ENCODE peak calls at places on chromosome 11, in four cellular contexts. Z is cardiac muscle cell, I is heart right ventricle, G is aorta. H is an unnamed sample. For H3K36me3 and H3K27me3, the result is how much of the 10 kb centered on the place peaks cover.

GRCh38 chr11:12182650-12183511 is 72.5 kb downstream of the MICAL2 start:
- DNase-seq in G (peak), Z (peak), I (no peak), H (no peak)

GRCh38 chr11:64090811-64091516 is 55.2 kb downstream of the FLRT1 start:
- DNase-seq in I (no peak), G (no peak), Z (peak), H (no peak)

GRCh38 chr11:68584097-68584496 is 100.2 kb upstream of the GAL start:
- DNase-seq in G (no peak), I (peak), Z (peak), H (peak)

GRCh38 chr11:91700854-91701253 is 523.8 kb upstream of the FAT3 start:
- DNase-seq in G (no peak), I (no peak), Z (no peak), H (no peak)

GRCh38 chr11:17561466-17562001 is 14.5 kb downstream of the OTOG start:
- DNase-seq in I (no peak), G (peak), Z (no peak), H (no peak)

GRCh38 chr11:94853836-94854235 is 85.7 kb downstream of the AMOTL1 start:
- DNase-seq in G (no peak), Z (no peak), I (no peak), H (no peak)

GRCh38 chr11:66651011-66651410 is 12.5 kb downstream of the RBM4 start:
- DNase-seq in G (no peak), I (no peak), Z (no peak), H (no peak)

GRCh38 chr11:45859661-45860140 is 12.4 kb downstream of the CRY2 start:
- DNase-seq in Z (peak), G (peak), I (peak), H (no peak)

GRCh38 chr11:11600288-11600687 is 21.5 kb downstream of the GALNT18 start:
- DNase-seq in Z (no peak), G (no peak), I (no peak), H (no peak)

GRCh38 chr11:84922212-84922805 is 704.8 kb downstream of the DLG2 start:
- DNase-seq in I (no peak), G (no peak), Z (no peak), H (no peak)

GRCh38 chr11:104003491-104003890 is 32.9 kb upstream of the DDI1 start:
- DNase-seq in Z (peak), I (no peak), G (no peak), H (no peak)

GRCh38 chr11:5522308-5522707 is 5.8 kb upstream of the UBQLNL start:
- DNase-seq in Z (no peak), G (no peak), I (no peak), H (no peak)

GRCh38 chr11:48041877-48042698 is 61.7 kb downstream of the PTPRJ start:
- DNase-seq in I (no peak), Z (no peak), G (no peak), H (no peak)

GRCh38 chr11:26134481-26135355 is 197.2 kb upstream of the ANO3 start:
- DNase-seq in Z (peak), G (no peak), I (no peak), H (no peak)

GRCh38 chr11:73939096-73939495 is 11.7 kb upstream of the DNAJB13 start:
- DNase-seq in Z (no peak), I (no peak), G (no peak), H (no peak)

GRCh38 chr11:70111269-70112016 is 33.3 kb downstream of the ANO1 start:
- DNase-seq in G (no peak), Z (peak), I (peak), H (no peak)

DNA sequence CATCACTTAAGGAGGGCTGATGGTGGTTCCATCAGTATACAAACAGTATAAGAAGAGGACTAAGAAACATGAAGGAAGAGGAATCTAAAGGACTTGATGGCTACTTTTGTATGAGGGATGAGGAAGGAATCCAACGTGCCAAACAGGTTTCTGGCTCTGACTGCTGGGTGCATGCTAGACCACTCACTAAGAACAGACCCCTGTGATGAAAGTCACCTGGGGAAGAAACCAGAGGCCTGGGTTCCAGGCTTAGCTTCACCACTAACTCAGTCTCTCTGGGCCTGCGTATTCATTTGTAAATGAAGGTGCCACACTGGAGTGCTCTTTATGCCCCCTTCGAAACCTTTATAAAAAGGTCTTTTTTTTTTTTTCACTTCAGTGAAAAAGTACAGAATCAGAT is 55.1 kb downstream of the AAMDC start:
- DNase-seq in Z (no peak), G (no peak), I (no peak), H (peak)
- H3K36me3 ChIP-seq in Z (under half), G (under half), I (under half), H (half or more)

GRCh38 chr11:110712643-110713468 is 619 bp upstream of the ARHGAP20 start:
- DNase-seq in Z (peak), I (no peak), G (peak), H (no peak)

GRCh38 chr11:110710520-110711381 is 1.5 kb downstream of the ARHGAP20 start:
- DNase-seq in I (peak), Z (peak), G (peak), H (no peak)

GRCh38 chr11:110711448-110711775 is 825 bp downstream of the ARHGAP20 start:
- DNase-seq in I (no peak), Z (no peak), G (no peak), H (no peak)

GRCh38 chr11:110713469-110713776 is 1.2 kb upstream of the ARHGAP20 start:
- DNase-seq in I (no peak), G (peak), Z (no peak), H (no peak)

DNA sequence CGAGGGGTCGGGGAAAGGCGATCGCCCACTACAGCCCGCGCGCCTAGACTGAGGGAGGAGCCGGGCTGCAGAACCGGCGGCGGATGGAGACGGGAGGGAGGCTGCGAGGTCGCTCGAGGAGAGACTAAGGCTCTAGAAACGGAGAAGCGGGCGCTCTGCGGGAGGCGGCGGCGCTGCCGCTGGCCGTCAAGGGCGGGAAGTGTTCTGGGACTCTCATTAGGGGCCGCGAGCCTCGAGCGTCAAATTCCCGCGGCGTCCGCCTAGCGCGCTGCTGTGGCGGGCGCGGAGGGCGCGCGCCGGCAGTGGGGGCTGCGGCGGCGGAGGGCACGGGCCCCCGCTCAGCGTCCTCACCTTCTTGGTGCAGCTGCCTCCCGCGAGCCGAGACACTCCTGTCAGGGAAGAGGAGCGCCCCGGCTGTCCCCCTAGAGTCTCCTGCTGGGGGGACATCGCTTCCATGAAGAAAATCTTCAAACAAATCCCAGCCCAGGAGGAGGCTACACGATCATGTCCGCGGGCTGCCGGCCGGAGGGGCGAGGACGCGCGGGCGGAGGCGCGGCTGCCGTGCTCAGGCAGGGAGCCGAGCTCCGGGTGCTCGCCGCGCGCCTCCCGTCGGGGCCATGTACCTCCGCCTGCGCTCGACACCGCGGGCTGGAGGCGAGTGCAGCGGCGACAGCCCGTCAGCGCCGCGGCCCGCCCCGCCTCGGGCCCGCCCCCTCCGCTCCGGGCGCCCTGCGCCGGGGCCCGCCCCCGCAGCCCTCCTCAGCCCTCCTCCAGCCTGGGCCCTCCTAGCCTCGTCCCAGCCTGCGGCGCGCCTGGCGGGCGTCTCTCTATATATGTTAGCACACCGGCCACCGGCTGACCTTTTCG is at the start of gene ARHGAP20:
- DNase-seq in G (peak), I (peak), Z (peak), H (peak)
- H3K27me3 ChIP-seq in G (under half), I (under half), Z (half or more), H (half or more)

GRCh38 chr11:75271730-75272129 is 31.2 kb downstream of the TPBGL start:
- DNase-seq in Z (no peak), G (no peak), I (no peak), H (no peak)

GRCh38 chr11:75273331-75273988 is 32.9 kb downstream of the TPBGL start:
- DNase-seq in Z (no peak), G (peak), I (no peak), H (no peak)

GRCh38 chr11:75272391-75272790 is 31.8 kb downstream of the TPBGL start:
- DNase-seq in G (no peak), I (no peak), Z (no peak), H (no peak)

GRCh38 chr11:75273989-75274391 is 33.4 kb downstream of the TPBGL start:
- DNase-seq in G (peak), I (no peak), Z (no peak), H (no peak)

DNA sequence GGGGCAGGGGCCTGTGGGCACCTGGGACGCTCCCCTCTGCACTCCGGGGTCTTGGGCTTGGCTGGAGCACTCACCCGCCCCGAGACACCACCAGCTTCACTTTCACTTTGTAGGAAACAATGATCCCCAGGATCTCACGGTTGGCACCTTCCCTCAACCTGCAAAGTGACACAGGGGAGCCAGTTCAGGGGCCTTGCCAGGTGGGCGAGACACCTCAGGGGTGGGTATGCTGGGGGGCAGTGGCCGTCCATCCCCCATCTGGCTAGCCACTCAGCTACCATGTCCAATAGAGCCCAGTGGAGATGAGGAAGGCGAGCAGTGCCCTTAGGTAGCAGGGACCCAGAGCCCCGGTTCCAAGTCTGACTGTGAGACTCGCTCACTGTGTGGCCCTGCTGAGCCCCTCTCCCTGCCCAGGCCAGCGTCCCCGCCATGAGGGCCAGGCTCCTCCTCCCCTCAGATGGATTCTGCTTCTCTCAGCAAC is 32.3 kb downstream of the TPBGL start:
- DNase-seq in Z (no peak), I (no peak), G (peak), H (no peak)
- H3K36me3 ChIP-seq in Z (under half), I (under half), G (under half), H (half or more)

DNA sequence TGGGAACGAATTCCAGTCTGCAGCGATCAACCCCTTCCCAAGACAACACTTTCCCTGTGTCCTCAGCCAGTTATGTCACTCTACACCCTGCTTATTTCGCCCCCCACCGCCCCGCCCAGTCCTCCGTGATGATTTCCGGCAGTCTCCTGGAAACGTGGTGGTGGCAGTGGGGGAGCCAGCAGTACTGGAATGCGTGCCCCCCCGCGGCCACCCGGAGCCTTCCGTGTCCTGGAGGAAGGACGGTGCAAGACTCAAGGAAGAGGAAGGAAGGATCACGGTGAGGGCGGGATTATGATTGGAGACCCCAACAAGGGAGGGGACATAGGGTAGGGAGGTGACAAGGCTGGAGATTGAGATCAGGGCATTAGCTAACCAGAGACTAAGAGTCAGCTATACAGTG is 4.1 kb downstream of the ROBO3 start:
- DNase-seq in I (no peak), G (no peak), Z (no peak), H (no peak)
- H3K27me3 ChIP-seq in I (under half), G (under half), Z (half or more), H (half or more)

DNA sequence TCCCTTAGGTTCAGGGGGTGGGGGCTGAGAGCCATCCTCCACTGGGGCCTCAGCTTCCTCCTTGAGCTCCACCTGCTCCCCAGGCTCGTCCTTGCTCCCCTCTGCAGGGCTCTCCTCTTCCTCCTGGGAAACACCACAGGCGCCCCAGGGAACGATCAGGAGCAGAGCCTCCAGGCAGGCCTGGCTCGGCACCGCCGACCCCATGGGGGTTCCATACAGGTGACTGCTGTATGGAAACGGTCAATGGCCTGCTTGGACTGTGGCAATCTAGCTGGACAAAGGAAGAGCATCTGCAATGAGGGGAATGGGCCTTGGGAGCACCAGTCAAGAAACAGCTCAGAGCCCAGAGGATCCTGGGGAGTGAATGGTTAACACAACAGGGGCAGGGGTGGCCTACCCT is 7.9 kb downstream of the HYOU1 start:
- DNase-seq in Z (no peak), I (no peak), G (no peak), H (no peak)
- H3K36me3 ChIP-seq in Z (half or more), I (under half), G (under half), H (half or more)

GRCh38 chr11:134943544-134943943 is 531.5 kb upstream of the B3GAT1 start:
- DNase-seq in G (no peak), Z (no peak), I (no peak), H (no peak)

GRCh38 chr11:134944986-134945385 is 532.9 kb upstream of the B3GAT1 start:
- DNase-seq in G (no peak), Z (no peak), I (no peak), H (no peak)

GRCh38 chr11:134944131-134944530 is 532.1 kb upstream of the B3GAT1 start:
- DNase-seq in G (no peak), Z (no peak), I (no peak), H (no peak)

GRCh38 chr11:134940441-134941125 is 528.5 kb upstream of the B3GAT1 start:
- DNase-seq in G (no peak), Z (no peak), I (no peak), H (no peak)

GRCh38 chr11:134942633-134943032 is 530.6 kb upstream of the B3GAT1 start:
- DNase-seq in I (no peak), G (no peak), Z (peak), H (no peak)
- H3K27me3 ChIP-seq in I (under half), G (under half), Z (under half), H (under half)

DNA sequence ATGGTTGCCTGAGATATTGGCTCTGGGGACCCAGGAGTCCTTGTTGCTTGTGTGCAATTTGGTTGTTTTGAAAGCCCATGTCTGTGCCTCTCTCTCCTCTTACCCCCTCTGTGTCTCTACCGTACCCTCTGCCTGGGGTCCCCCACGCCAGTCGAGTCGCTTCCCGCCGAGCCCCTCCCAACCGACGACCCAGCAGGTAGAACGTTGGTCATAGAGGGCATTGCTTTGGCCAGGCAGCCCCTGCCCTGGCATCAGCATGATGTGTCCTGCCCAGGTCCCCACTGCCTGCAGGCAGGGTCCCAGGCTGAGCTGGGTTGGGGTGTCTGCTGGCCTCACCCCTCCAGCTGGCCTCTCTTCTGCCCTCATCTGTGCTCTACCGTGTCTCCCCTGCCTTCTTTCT is 35.0 kb downstream of the TREH start:
- DNase-seq in G (no peak), Z (no peak), I (no peak), H (no peak)
- H3K36me3 ChIP-seq in G (under half), Z (under half), I (under half), H (half or more)

H was measured in NT2/D1.